ENCODE peak calls at places on chromosomes 2 and 18, in four cellular contexts. L is HS-27A, U is T-helper 2 cell, Q is GM04504. G is an unnamed sample.

GRCh38 chr2:226544581-226545210 is 254.9 kb downstream of the IRS1 start:
- DNase-seq in L (peak; percentile 8), U (no peak), Q (no peak), G (no peak)

GRCh38 chr2:85444629-85445028 is 26.1 kb downstream of the SH2D6 start:
- DNase-seq in L (no peak), U (no peak), Q (no peak), G (no peak)

GRCh38 chr2:71742953-71743601 is 289.7 kb downstream of the DYSF start:
- DNase-seq in L (peak; percentile 65), U (no peak), Q (peak; percentile 90), G (no peak)

GRCh38 chr2:69097148-69097610 is 84.2 kb downstream of the ANTXR1 start:
- DNase-seq in L (no peak), U (no peak), Q (no peak), G (no peak)

GRCh38 chr18:6732952-6733351 is 3.4 kb downstream of the ARHGAP28 start:
- DNase-seq in L (no peak), U (no peak), Q (no peak), G (no peak)

GRCh38 chr18:48790869-48791635 is 159.7 kb downstream of the SMAD7 start:
- DNase-seq in L (no peak), U (no peak), Q (no peak), G (no peak)

GRCh38 chr18:58844871-58845270 is 19.8 kb upstream of the ZNF532 start:
- DNase-seq in L (no peak), U (no peak), Q (no peak), G (no peak)

GRCh38 chr2:239225921-239226561 is 174.8 kb downstream of the HDAC4 start:
- DNase-seq in L (peak; percentile 5), U (no peak), Q (peak; percentile 72), G (no peak)

GRCh38 chr18:7221424-7222155 is 9.3 kb upstream of the LRRC30 start:
- DNase-seq in L (peak; percentile 29), U (no peak), Q (peak; percentile 46), G (no peak)

GRCh38 chr2:47024046-47024445 is 108.4 kb upstream of the MCFD2 start:
- DNase-seq in L (no peak), U (no peak), Q (no peak), G (no peak)

GRCh38 chr2:7984693-7985353 is 697.0 kb upstream of the ID2 start:
- DNase-seq in L (no peak), U (no peak), Q (no peak), G (no peak)

GRCh38 chr2:162210385-162210784 is 32.9 kb downstream of the FAP start:
- DNase-seq in L (no peak), U (no peak), Q (no peak), G (no peak)

GRCh38 chr2:205877501-205877900 is 195.2 kb downstream of the NRP2 start:
- DNase-seq in L (no peak), U (no peak), Q (no peak), G (no peak)

GRCh38 chr2:187155472-187155871 is 292.6 kb downstream of the CALCRL start:
- DNase-seq in L (no peak), U (no peak), Q (no peak), G (no peak)

GRCh38 chr2:49251766-49252165 is 97.5 kb upstream of the FSHR start:
- DNase-seq in L (no peak), U (no peak), Q (peak; percentile 66), G (no peak)

GRCh38 chr2:63723709-63724108 is 118.0 kb upstream of the UGP2 start:
- DNase-seq in L (no peak), U (no peak), Q (no peak), G (no peak)

G was measured in T-cell.